ENCODE peak calls at places on chromosomes 6 and 20, in four cellular contexts. A is fibroblast of lung, U is mucosa of descending colon, C is GM23248. Z is an unnamed sample.

GRCh38 chr6:111566222-111566717 is 39.4 kb downstream of the TRAF3IP2 start:
- DNase-seq in A (no peak), U (no peak), C (peak), Z (no peak)

GRCh38 chr6:109118337-109118736 is 23.0 kb downstream of the CEP57L1 start:
- DNase-seq in C (no peak), A (no peak), U (no peak), Z (no peak)

GRCh38 chr6:168384045-168385038 is 56.6 kb upstream of the SMOC2 start:
- DNase-seq in C (peak), U (peak), A (no peak), Z (peak)

GRCh38 chr6:88662163-88662580 is 301.2 kb downstream of the RNGTT start:
- DNase-seq in A (no peak), C (no peak), U (no peak), Z (no peak)

GRCh38 chr20:63337786-63338420 is 23.2 kb downstream of the CHRNA4 start:
- DNase-seq in U (no peak), C (no peak), A (peak), Z (no peak)

GRCh38 chr6:35491558-35492541 is 5.0 kb downstream of the TEAD3 start:
- DNase-seq in C (no peak), U (no peak), A (no peak), Z (no peak)

GRCh38 chr6:43076093-43076927 is at the start of gene PTK7:
- DNase-seq in C (peak), A (peak), U (no peak), Z (no peak)

GRCh38 chr20:45581702-45582101 is 2.6 kb upstream of the WFDC8 start:
- DNase-seq in U (no peak), C (peak), A (peak), Z (no peak)

GRCh38 chr20:34560614-34561013 is 2.1 kb downstream of the MAP1LC3A start:
- DNase-seq in A (no peak), U (no peak), C (no peak), Z (no peak)

DNA sequence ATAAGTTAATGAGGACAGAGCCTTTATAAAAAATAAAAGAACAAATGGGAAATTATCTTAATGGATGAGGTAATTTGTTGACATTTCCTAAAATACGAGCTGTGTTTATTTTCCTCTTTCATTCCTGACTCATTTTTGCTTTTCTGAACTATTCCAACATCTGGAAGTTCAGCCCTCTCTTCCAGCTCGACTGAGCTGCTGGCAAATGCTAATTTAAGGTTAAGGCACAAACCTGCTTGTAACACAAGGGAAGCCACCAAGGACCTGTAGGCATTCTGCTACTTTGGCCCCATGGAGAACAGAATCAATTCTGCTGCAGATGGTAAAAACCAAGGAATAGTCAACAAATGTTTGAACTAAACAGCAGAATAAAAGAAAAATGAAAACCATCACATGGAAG is 110.2 kb upstream of the MAP3K4 start:
- DNase-seq in U (no peak), A (no peak), C (peak), Z (no peak)
- H3K4me3 ChIP-seq in U (no peak), A (no peak), C (no peak), Z (no peak)

GRCh38 chr6:131948221-131948661 is 2.9 kb downstream of the CCN2 start:
- DNase-seq in U (no peak), C (peak), A (peak), Z (no peak)
- H3K4me3 ChIP-seq in U (no peak), C (peak), A (peak), Z (peak)

DNA sequence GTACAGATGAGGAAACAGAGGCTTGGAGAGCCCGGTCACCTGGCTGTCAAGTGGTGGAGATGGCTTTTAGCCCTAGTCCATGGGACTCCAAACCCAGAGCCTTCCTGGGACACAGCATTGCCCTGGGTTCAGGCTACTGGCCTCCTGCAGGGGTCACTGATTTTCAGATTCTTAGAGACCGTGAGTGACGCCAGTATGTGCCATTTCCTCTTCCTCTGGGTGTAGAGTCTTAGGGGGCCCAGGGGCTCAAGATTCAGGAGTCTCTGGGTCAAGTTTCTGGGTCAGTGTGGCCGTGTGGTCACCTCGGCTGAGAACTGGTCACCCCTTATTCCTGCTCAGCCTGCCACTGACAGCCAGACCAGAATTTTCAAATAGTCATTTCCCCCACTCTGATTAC is 574 bp downstream of the ARHGAP40 start:
- DNase-seq in U (no peak), A (no peak), C (no peak), Z (no peak)
- H3K4me3 ChIP-seq in U (no peak), A (no peak), C (no peak), Z (no peak)

GRCh38 chr20:31740208-31740607 is 1.1 kb downstream of the TPX2 start:
- DNase-seq in A (peak), C (peak), U (no peak), Z (no peak)
- H3K4me3 ChIP-seq in A (peak), C (peak), U (no peak), Z (no peak)

Z was measured in spleen.